ENCODE peak calls at places on chromosome 1, in five cellular contexts. R is ACHN; U is central memory CD8-positive, alpha-beta T cell; J is NCI-H1105 treated with DMSO at 0.1 percent for 48 hours; W is T47D. L is an unnamed sample.

GRCh38 chr1:34408011-34408410 is 231.3 kb downstream of the C1orf94 start:
- DNase-seq in R (no peak), U (no peak), J (no peak), W (peak), L (no peak)

GRCh38 chr1:78491311-78492071 is 717 bp downstream of the PTGFR start:
- DNase-seq in R (peak), U (no peak), J (peak), W (peak), L (peak)

GRCh38 chr1:226820935-226821718 is 49.3 kb upstream of the PSEN2 start:
- DNase-seq in R (peak), U (no peak), J (no peak), W (no peak), L (peak)

GRCh38 chr1:61053712-61054608 is 28.4 kb upstream of the NFIA start:
- DNase-seq in R (no peak), U (no peak), J (no peak), W (peak), L (peak)

GRCh38 chr1:113389356-113389952 is 861 bp upstream of the MAGI3 start:
- DNase-seq in R (no peak), U (no peak), J (no peak), W (no peak), L (no peak)

GRCh38 chr1:7294636-7295035 is 476.5 kb upstream of the VAMP3 start:
- DNase-seq in R (no peak), U (no peak), J (no peak), W (no peak), L (no peak)

GRCh38 chr1:207988326-207989005 is 77.5 kb upstream of the CD34 start:
- DNase-seq in R (no peak), U (no peak), J (no peak), W (no peak), L (no peak)

GRCh38 chr1:20732071-20732587 is 374 bp downstream of the SH2D5 start:
- DNase-seq in R (peak), U (no peak), J (peak), W (no peak), L (peak)

GRCh38 chr1:222370911-222371717 is 176.8 kb downstream of the HHIPL2 start:
- DNase-seq in R (no peak), U (no peak), J (no peak), W (no peak), L (peak)

GRCh38 chr1:9275161-9275560 is 17.5 kb upstream of the SPSB1 start:
- DNase-seq in R (no peak), U (no peak), J (no peak), W (no peak), L (no peak)

GRCh38 chr1:149962039-149962647 is 25.5 kb upstream of the MTMR11 start:
- DNase-seq in R (peak), U (peak), J (peak), W (peak), L (peak)

L was measured in fibroblast of pulmonary artery.